ENCODE peak calls at places on chromosomes 11 and 22, in seven cellular contexts. B, J, L, Z, U, C and D are unnamed samples.

GRCh38 chr11:69218271-69218682 is 62.5 kb downstream of the SMIM38 start:
- DNase-seq in U (no peak), C (no peak), B (no peak), Z (peak; percentile 1), L (no peak), J (peak; percentile 0), D (no peak)

GRCh38 chr11:130738618-130739017 is 177.7 kb downstream of the SNX19 start:
- DNase-seq in L (no peak), U (no peak), J (no peak), C (no peak), B (no peak), Z (no peak), D (no peak)

GRCh38 chr11:27907534-27907933 is 200.4 kb downstream of the KIF18A start:
- DNase-seq in B (no peak), C (no peak), Z (no peak), U (no peak), L (no peak), J (no peak), D (no peak)

GRCh38 chr11:128042290-128042751 is 545.0 kb downstream of the ETS1 start:
- DNase-seq in B (no peak), Z (no peak), C (no peak), U (no peak), L (no peak), J (no peak), D (no peak)

GRCh38 chr22:38870791-38871359 is 1.1 kb downstream of the CBX6 start:
- DNase-seq in B (no peak), Z (no peak), L (no peak), U (no peak), J (no peak), C (no peak), D (no peak)

GRCh38 chr11:36744375-36745168 is 146.5 kb upstream of the RAG2 start:
- DNase-seq in L (peak; percentile 88), C (peak; percentile 86), Z (peak; percentile 54), U (peak; percentile 29), B (peak; percentile 8), J (peak; percentile 85), D (peak; percentile 70)

GRCh38 chr11:10309163-10310093 is 4.6 kb downstream of the ADM start:
- DNase-seq in C (peak; percentile 54), U (no peak), Z (no peak), B (peak; percentile 80), L (no peak), J (peak; percentile 88), D (peak; percentile 60)

GRCh38 chr11:125064070-125064469 is 965 bp downstream of the SLC37A2 start:
- DNase-seq in B (no peak), Z (no peak), C (no peak), J (no peak), U (no peak), L (no peak), D (no peak)

GRCh38 chr11:29263971-29264682 is 752.7 kb downstream of the KCNA4 start:
- DNase-seq in C (no peak), Z (no peak), U (no peak), J (no peak), L (no peak), B (no peak), D (no peak)

GRCh38 chr22:38955926-38956325 is 1.5 kb upstream of the APOBEC3A start:
- DNase-seq in C (no peak), L (no peak), U (no peak), J (no peak), B (no peak), Z (no peak), D (no peak)

DNA sequence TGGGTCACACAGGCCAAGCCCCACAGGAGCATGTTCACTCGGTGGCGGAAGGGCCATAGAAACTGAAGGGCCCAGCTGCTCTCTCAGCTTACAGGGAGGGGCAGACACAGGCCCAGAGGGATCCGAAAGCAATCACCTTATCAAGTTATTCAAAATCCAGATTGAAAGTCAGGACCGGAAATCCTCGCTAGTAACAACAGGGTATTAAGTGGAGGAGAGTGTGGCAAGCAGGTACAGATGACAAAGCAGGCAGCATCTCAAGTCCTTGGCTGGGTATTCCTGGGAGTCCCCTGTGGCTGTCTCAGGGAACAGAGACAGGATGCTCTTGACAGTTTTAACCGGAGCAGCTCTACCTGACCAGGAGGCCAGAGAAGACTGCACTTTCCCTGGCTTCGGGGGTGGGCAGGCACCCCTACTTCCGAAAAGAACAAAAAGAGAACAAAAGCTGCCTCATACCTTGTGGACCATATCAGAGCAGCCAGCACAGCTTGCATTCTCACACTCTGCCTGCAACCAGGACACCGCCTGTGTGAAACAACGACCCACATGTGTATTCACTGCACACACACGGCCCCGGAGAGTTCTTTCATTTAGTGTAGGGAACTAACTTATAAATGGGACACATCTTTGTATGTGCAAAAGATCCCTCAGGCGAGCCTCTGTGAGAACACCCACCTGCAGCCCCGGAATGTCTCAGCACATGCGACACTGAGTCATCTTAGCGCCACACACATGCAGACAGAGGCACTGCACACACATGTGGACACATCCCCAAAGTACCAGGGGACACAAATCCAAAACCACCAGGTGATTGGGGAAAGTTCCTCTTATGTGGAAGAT is 78.3 kb downstream of the MICAL3 start:
- DNase-seq in L (no peak), C (no peak), J (no peak), B (no peak), U (no peak), Z (no peak), D (no peak)
- TF ChIP-seq CTCF in L (no peak), C (no peak), J (no peak), B (no peak), U (no peak), Z (no peak), D (no peak)

GRCh38 chr11:66265531-66266377 is 2.7 kb upstream of the RAB1B start:
- DNase-seq in B (no peak), Z (no peak), J (no peak), L (no peak), C (no peak), U (no peak), D (no peak)

GRCh38 chr11:66266378-66267038 is 1.9 kb upstream of the RAB1B start:
- DNase-seq in J (no peak), U (no peak), Z (no peak), C (no peak), L (no peak), B (no peak), D (no peak)

GRCh38 chr11:66264383-66264782 is 4.1 kb upstream of the RAB1B start:
- DNase-seq in U (no peak), Z (no peak), J (no peak), L (no peak), B (no peak), C (no peak), D (no peak)

GRCh38 chr11:66263785-66264184 is 4.7 kb upstream of the RAB1B start:
- DNase-seq in U (no peak), L (no peak), J (no peak), B (no peak), C (no peak), Z (no peak), D (no peak)

DNA sequence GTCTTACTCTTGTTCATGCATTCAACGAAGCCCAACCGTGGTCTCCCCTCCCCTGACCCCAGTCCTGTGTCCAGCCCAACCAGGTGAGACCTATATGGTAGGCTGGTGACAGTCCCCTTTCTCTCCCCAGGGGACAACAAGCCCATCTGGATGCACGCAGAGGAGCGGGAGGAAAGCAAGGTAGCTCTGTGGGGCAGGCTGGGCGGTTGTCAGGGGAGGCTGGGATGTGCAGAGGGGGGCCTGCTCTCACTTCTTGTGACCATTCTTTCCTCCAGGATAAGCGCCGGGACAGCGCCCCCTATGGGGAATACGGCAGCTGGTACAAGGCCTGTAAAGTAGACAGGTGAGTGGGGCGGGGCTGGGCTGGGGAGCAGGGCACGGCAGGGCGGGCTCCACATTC is 3.5 kb upstream of the RAB1B start:
- DNase-seq in Z (peak; percentile 90), L (no peak), B (no peak), C (no peak), U (no peak), J (no peak), D (peak; percentile 40)
- TF ChIP-seq CTCF in Z (peak; percentile 84), L (peak; percentile 65), B (peak; percentile 31), C (peak; percentile 21), U (no peak), J (peak; percentile 7), D (peak; percentile 14)

DNA sequence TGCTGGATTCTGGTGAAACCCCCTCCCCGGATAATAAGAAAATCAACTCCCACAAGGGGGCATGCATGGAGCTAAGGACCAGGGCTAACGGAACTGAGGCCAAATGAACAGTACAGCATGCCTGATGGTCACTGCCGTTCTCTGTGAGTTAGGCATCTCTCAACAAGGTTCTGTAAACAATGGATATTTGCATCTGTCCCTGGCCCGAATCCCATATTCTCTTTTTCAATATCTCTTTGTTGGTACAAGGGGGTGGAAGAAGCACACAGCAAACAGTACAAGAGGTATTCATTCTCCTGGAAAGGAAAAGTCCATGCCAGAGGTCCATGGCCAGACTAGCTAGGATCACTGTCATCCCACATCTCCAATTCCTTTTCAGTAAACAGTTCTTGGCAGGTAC is 32.2 kb upstream of the APOA1 start:
- DNase-seq in C (no peak), Z (no peak), B (no peak), U (no peak), L (no peak), J (no peak), D (no peak)
- TF ChIP-seq CTCF in C (no peak), Z (no peak), B (no peak), U (no peak), L (no peak), J (no peak), D (no peak)

GRCh38 chr11:118791015-118791960 is at the start of gene DDX6:
- DNase-seq in U (peak; percentile 88), Z (peak; percentile 91), L (peak; percentile 92), J (peak; percentile 93), B (peak; percentile 62), C (peak; percentile 94), D (peak; percentile 84)
- TF ChIP-seq CTCF in U (no peak), Z (no peak), L (no peak), J (no peak), B (no peak), C (peak; percentile 33), D (no peak)

DNA sequence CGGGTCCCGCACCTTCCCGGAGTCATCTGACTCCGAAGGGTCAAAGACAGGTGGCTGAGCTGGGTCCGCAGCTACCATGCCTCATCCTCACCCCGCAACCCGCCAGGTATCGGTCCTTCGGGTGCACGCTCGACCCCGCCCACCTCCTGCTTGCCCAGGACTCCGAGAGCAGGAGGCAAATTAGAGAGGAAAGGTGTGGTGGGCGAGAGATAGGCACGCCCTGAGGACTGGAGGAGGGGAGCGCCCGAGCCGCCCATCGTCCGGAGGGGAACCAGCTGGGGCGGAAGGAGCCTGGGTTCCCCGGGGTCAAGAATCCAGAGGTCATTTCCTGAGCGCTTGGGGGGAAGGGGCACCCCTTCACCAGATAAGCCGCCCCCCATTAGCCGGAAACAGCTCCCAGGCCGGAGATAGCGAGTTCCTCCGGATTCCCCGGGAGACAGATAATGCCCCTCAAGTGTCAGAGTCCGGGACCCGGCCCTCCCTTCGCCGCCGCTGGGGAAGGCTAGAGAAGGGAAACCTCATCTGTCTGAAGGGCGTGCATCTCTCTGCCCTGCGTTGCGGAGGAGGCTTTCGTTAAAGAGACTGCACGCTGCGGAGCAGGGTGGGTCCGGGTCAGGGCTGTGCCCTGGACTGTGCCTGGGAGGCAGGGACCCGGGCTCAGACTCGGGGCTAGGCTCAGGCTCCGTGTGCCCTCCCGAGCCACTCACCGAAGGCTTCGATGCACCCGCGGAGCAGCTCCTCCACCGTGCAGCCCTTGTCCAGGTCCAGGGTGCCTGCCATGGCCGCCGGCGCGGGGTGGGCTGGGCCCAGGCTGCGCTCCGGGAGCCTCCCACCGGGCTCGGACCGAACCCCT is 1.6 kb downstream of the RASGRP2 start:
- DNase-seq in U (no peak), Z (peak; percentile 54), L (peak; percentile 58), J (peak; percentile 48), B (no peak), C (peak; percentile 36), D (no peak)
- TF ChIP-seq CTCF in U (no peak), Z (no peak), L (no peak), J (no peak), B (no peak), C (no peak), D (no peak)